ENCODE peak calls at places on chromosomes 6 and 20, in ten cellular contexts. W is RWPE1, X is GM10248, O is D721Med, J is A673, H is GM13976, V is progenitor cell of endocrine pancreas, P is uterus, I is heart left ventricle, K is colonic mucosa. E is an unnamed sample.

GRCh38 chr6:157964139-157964538 is 17.5 kb upstream of the SYNJ2 start:
- DNase-seq in W (no peak), X (no peak), O (no peak), J (no peak), H (no peak), V (no peak), P (no peak), I (no peak), K (no peak), E (no peak)

GRCh38 chr20:37543828-37544227 is 16.2 kb upstream of the BLCAP start:
- DNase-seq in W (peak; percentile 63), X (no peak), O (no peak), J (peak; percentile 38), H (no peak), V (no peak), P (no peak), I (no peak), K (no peak), E (no peak)

GRCh38 chr20:38873050-38873581 is 53.1 kb upstream of the FAM83D start:
- DNase-seq in W (no peak), X (peak; percentile 79), O (no peak), J (no peak), H (peak; percentile 78), V (no peak), P (no peak), I (no peak), K (no peak), E (peak; percentile 50)

GRCh38 chr20:49890651-49891361 is 24.5 kb downstream of the SPATA2 start:
- DNase-seq in W (no peak), X (no peak), O (no peak), J (no peak), H (no peak), V (no peak), P (no peak), I (peak; percentile 58), K (no peak), E (no peak)

GRCh38 chr20:19922716-19923115 is 94.4 kb upstream of the NAA20 start:
- DNase-seq in W (no peak), X (no peak), O (no peak), J (no peak), H (no peak), V (no peak), P (no peak), I (no peak), K (no peak), E (no peak)

GRCh38 chr6:158661156-158661555 is 11.3 kb downstream of the SYTL3 start:
- DNase-seq in W (no peak), X (no peak), O (no peak), J (no peak), H (no peak), V (no peak), P (no peak), I (no peak), K (no peak), E (no peak)

GRCh38 chr20:60000271-60001026 is 42.2 kb downstream of the CDH26 start:
- DNase-seq in W (no peak), X (no peak), O (no peak), J (peak; percentile 14), H (no peak), V (no peak), P (no peak), I (no peak), K (no peak), E (no peak)

GRCh38 chr6:18390476-18390875 is 3.3 kb downstream of the RNF144B start:
- DNase-seq in W (no peak), X (no peak), O (no peak), J (no peak), H (no peak), V (no peak), P (no peak), I (no peak), K (no peak), E (no peak)

GRCh38 chr6:17580518-17581048 is 19.5 kb upstream of the FAM8A1 start:
- DNase-seq in W (peak; percentile 26), X (peak; percentile 37), O (no peak), J (peak; percentile 53), H (peak; percentile 47), V (peak; percentile 30), P (peak; percentile 47), I (peak; percentile 67), K (no peak), E (peak; percentile 22)

GRCh38 chr6:93243379-93243778 is 176.0 kb downstream of the EPHA7 start:
- DNase-seq in W (no peak), X (no peak), O (no peak), J (no peak), H (no peak), V (no peak), P (no peak), I (no peak), K (no peak), E (no peak)

GRCh38 chr6:164396071-164397047 is 913.0 kb downstream of the C6orf118 start:
- DNase-seq in W (no peak), X (no peak), O (no peak), J (no peak), H (peak; percentile 17), V (no peak), P (no peak), I (no peak), K (no peak), E (no peak)

GRCh38 chr20:44642203-44643153 is 9.0 kb downstream of the ADA start:
- DNase-seq in W (peak; percentile 84), X (peak; percentile 72), O (no peak), J (peak; percentile 86), H (peak; percentile 77), V (no peak), P (peak; percentile 75), I (peak; percentile 79), K (peak; percentile 73), E (no peak)

GRCh38 chr6:166318649-166319600 is 10.7 kb upstream of the PRR18 start:
- DNase-seq in W (no peak), X (no peak), O (no peak), J (no peak), H (no peak), V (no peak), P (no peak), I (no peak), K (no peak), E (no peak)

GRCh38 chr6:29419516-29419915 is 4.8 kb downstream of the OR12D1 start:
- DNase-seq in W (no peak), X (no peak), O (no peak), J (no peak), H (no peak), V (no peak), P (no peak), I (no peak), K (no peak), E (no peak)

GRCh38 chr6:29414588-29414987 is at the start of gene OR12D1:
- DNase-seq in W (peak; percentile 4), X (no peak), O (no peak), J (no peak), H (no peak), V (no peak), P (no peak), I (no peak), K (no peak), E (no peak)
- TF ChIP-seq CTCF in W (no peak), X (no peak), O (peak; percentile 19), J (no peak), H (no peak), V (peak; percentile 38), P (no peak), I (no peak), K (no peak), E (no peak)

GRCh38 chr6:41372526-41373366 is 37.3 kb downstream of the NCR2 start:
- DNase-seq in W (no peak), X (peak; percentile 28), O (no peak), J (no peak), H (peak; percentile 38), V (peak; percentile 18), P (no peak), I (no peak), K (no peak), E (peak; percentile 20)
- TF ChIP-seq CTCF in W (no peak), X (no peak), O (no peak), J (no peak), H (no peak), V (no peak), P (no peak), I (no peak), K (no peak), E (no peak)

DNA sequence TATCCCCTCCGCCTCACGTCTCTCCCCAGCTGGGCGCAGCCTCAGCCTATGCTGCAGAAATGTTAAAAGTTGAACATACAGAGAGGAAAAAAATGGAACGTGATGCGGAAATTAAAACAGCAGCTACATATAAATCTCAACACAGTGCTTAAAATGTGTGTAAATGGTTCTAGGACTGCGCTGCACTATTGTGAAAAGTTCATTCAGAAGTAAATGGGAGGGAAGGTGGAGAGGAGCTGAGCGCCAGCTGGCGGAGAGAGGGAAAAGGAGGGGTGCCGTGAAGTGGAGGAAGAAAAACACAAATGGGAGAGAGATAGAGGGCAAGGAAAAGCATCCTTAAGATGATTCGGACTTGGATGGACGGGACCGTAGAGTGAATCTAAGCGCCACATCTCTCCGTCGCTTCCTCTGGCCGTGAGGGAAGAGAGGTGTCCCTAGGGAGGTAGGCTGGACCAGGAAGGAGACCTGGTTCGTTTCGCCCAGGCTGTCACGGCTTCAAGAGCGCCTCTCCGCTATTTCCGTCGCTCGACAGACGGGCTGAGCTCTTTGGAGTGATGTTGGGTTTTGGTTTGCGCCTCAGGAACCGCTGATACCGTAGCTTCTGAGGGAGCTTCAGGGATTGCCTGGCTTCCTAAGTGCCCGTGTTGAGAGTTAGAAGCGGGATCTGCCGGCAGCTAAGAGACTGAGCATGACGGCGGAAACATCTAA is 113.7 kb downstream of the TRIM27 start:
- DNase-seq in W (no peak), X (no peak), O (no peak), J (peak; percentile 68), H (no peak), V (no peak), P (no peak), I (no peak), K (no peak), E (no peak)
- TF ChIP-seq CTCF in W (no peak), X (no peak), O (peak; percentile 41), J (peak; percentile 53), H (no peak), V (no peak), P (no peak), I (no peak), K (no peak), E (no peak)

GRCh38 chr20:15494841-15495240 is 1078.4 kb downstream of the KIF16B start:
- DNase-seq in W (no peak), X (no peak), O (no peak), J (no peak), H (no peak), V (no peak), P (no peak), I (no peak), K (no peak), E (no peak)

GRCh38 chr20:15496501-15497039 is 1076.7 kb downstream of the KIF16B start:
- DNase-seq in W (no peak), X (no peak), O (no peak), J (no peak), H (no peak), V (no peak), P (no peak), I (no peak), K (no peak), E (no peak)

GRCh38 chr20:15487682-15488081 is 1085.6 kb downstream of the KIF16B start:
- DNase-seq in W (no peak), X (no peak), O (no peak), J (no peak), H (no peak), V (no peak), P (no peak), I (no peak), K (no peak), E (no peak)

GRCh38 chr20:15487030-15487429 is 1086.2 kb downstream of the KIF16B start:
- DNase-seq in W (no peak), X (no peak), O (no peak), J (no peak), H (no peak), V (no peak), P (no peak), I (no peak), K (no peak), E (no peak)

GRCh38 chr20:15491564-15491963 is 1081.7 kb downstream of the KIF16B start:
- DNase-seq in W (no peak), X (no peak), O (no peak), J (no peak), H (no peak), V (no peak), P (no peak), I (no peak), K (no peak), E (no peak)
- TF ChIP-seq CTCF in W (no peak), X (no peak), O (peak; percentile 49), J (no peak), H (no peak), V (peak; percentile 41), P (no peak), I (no peak), K (peak; percentile 11), E (no peak)